ENCODE peak calls at places on chromosomes 3 and 15, in six cellular contexts. O, A, X, C, W and I are unnamed samples.

GRCh38 chr3:107710851-107711250 is 188.1 kb downstream of the BBX start:
- DNase-seq in A (no peak), C (no peak), O (no peak), W (no peak), X (no peak), I (no peak)

GRCh38 chr3:44883999-44884431 is 9.6 kb downstream of the TGM4 start:
- DNase-seq in C (no peak), O (peak), X (no peak), W (no peak), A (peak), I (peak)

GRCh38 chr3:194333212-194333980 is 17.7 kb downstream of the CPN2 start:
- DNase-seq in A (peak), W (peak), X (peak), C (peak), O (peak), I (no peak)

GRCh38 chr3:3189102-3189727 is 9.7 kb upstream of the CRBN start:
- DNase-seq in A (no peak), O (no peak), X (no peak), C (no peak), W (no peak), I (no peak)

GRCh38 chr15:63403254-63403945 is 21.8 kb upstream of the CA12 start:
- DNase-seq in C (no peak), W (no peak), X (no peak), O (no peak), A (no peak), I (no peak)

GRCh38 chr3:112671930-112672715 is 31.2 kb upstream of the CCDC80 start:
- DNase-seq in X (no peak), W (no peak), O (peak), C (no peak), A (peak), I (peak)

GRCh38 chr3:14370719-14371572 is 31.5 kb upstream of the SLC6A6 start:
- DNase-seq in O (no peak), X (no peak), W (no peak), C (no peak), A (no peak), I (no peak)

GRCh38 chr3:46500631-46501377 is 3.0 kb downstream of the RTP3 start:
- DNase-seq in A (peak), W (no peak), X (no peak), C (no peak), O (no peak), I (no peak)

GRCh38 chr3:52392216-52392930 is 52.5 kb downstream of the SEMA3G start:
- DNase-seq in X (no peak), O (no peak), C (no peak), A (no peak), W (no peak), I (no peak)

GRCh38 chr15:62135532-62136134 is 29.5 kb downstream of the C2CD4B start:
- DNase-seq in W (no peak), X (no peak), C (no peak), O (no peak), A (peak), I (no peak)

GRCh38 chr15:91471410-91471993 is 371.4 kb downstream of the SV2B start:
- DNase-seq in C (no peak), O (no peak), W (no peak), A (no peak), X (no peak), I (no peak)

GRCh38 chr3:186787642-186788481 is 4.5 kb downstream of the EIF4A2 start:
- DNase-seq in A (no peak), X (no peak), W (no peak), O (no peak), C (no peak), I (no peak)

GRCh38 chr3:122974764-122975162 is 52.8 kb downstream of the SEMA5B start:
- DNase-seq in C (no peak), O (peak), A (no peak), W (no peak), X (no peak), I (no peak)

GRCh38 chr15:28017423-28017924 is 81.6 kb downstream of the OCA2 start:
- DNase-seq in A (no peak), C (peak), O (no peak), W (no peak), X (no peak), I (no peak)

GRCh38 chr3:135989247-135989646 is 23.7 kb downstream of the PPP2R3A start:
- DNase-seq in C (no peak), A (no peak), X (no peak), O (no peak), W (no peak), I (peak)

GRCh38 chr3:74033366-74033765 is 408.6 kb upstream of the PDZRN3 start:
- DNase-seq in O (no peak), W (no peak), C (no peak), A (no peak), X (no peak), I (no peak)

GRCh38 chr3:123692041-123692440 is 107.2 kb upstream of the HACD2 start:
- DNase-seq in W (no peak), A (no peak), O (no peak), C (no peak), X (no peak), I (no peak)

GRCh38 chr3:184937611-184938010 is 125.6 kb downstream of the VPS8 start:
- DNase-seq in X (no peak), C (no peak), W (no peak), O (no peak), A (no peak), I (no peak)

GRCh38 chr15:65085990-65086679 is 9.6 kb downstream of the KBTBD13 start:
- DNase-seq in W (no peak), A (no peak), O (no peak), C (no peak), X (no peak), I (no peak)

GRCh38 chr15:101305820-101306255 is 10.8 kb upstream of the SNRPA1 start:
- DNase-seq in X (no peak), C (no peak), A (no peak), W (no peak), O (no peak), I (no peak)

GRCh38 chr3:195790891-195791290 is 20.8 kb downstream of the MUC4 start:
- DNase-seq in C (no peak), X (no peak), O (no peak), A (no peak), W (no peak), I (no peak)

GRCh38 chr3:97935842-97936241 is 36.4 kb downstream of the RIOX2 start:
- DNase-seq in A (no peak), C (no peak), W (no peak), O (peak), X (no peak), I (no peak)

GRCh38 chr3:160400048-160400630 is 689 bp downstream of the SMC4 start:
- DNase-seq in O (no peak), X (peak), W (peak), C (no peak), A (no peak), I (no peak)

GRCh38 chr3:172323894-172324590 is 124.2 kb downstream of the GHSR start:
- DNase-seq in X (no peak), W (no peak), C (no peak), O (peak), A (no peak), I (peak)

GRCh38 chr15:69265347-69265955 is 33.3 kb upstream of the PAQR5 start:
- DNase-seq in A (peak), X (no peak), O (no peak), C (no peak), W (no peak), I (no peak)

GRCh38 chr3:56939759-56940323 is 120.6 kb upstream of the SPATA12 start:
- DNase-seq in C (no peak), X (no peak), A (no peak), W (no peak), O (no peak), I (no peak)

GRCh38 chr15:74449643-74450205 is 11.2 kb downstream of the UBL7 start:
- DNase-seq in O (no peak), A (no peak), X (no peak), W (no peak), C (no peak), I (no peak)

GRCh38 chr3:151468284-151468917 is 7.5 kb upstream of the IGSF10 start:
- DNase-seq in C (peak), X (no peak), A (peak), O (peak), W (no peak), I (no peak)

GRCh38 chr15:33137101-33137500 is 57.4 kb downstream of the FMN1 start:
- DNase-seq in X (no peak), A (no peak), O (no peak), C (no peak), W (no peak), I (no peak)

GRCh38 chr3:13187593-13187992 is 114.4 kb upstream of the IQSEC1 start:
- DNase-seq in X (no peak), O (no peak), W (no peak), A (no peak), C (no peak), I (no peak)

GRCh38 chr3:137163241-137163916 is 205.6 kb downstream of the IL20RB start:
- DNase-seq in A (no peak), X (no peak), W (no peak), O (no peak), C (peak), I (no peak)

GRCh38 chr15:75043509-75044257 is 20.3 kb downstream of the PPCDC start:
- DNase-seq in A (peak), O (peak), X (no peak), W (no peak), C (no peak), I (peak)

GRCh38 chr15:60351066-60351465 is 46.7 kb downstream of the ANXA2 start:
- DNase-seq in A (no peak), O (no peak), W (no peak), C (no peak), X (no peak), I (no peak)

GRCh38 chr3:43004282-43004681 is 25.2 kb downstream of the GASK1A start:
- DNase-seq in W (no peak), O (no peak), A (no peak), X (no peak), C (no peak), I (no peak)

GRCh38 chr3:148992027-148992634 is 791 bp downstream of the GYG1 start:
- DNase-seq in X (no peak), O (no peak), W (peak), C (peak), A (no peak), I (no peak)

GRCh38 chr15:53072077-53072476 is 281.9 kb upstream of the ONECUT1 start:
- DNase-seq in X (no peak), C (peak), O (peak), W (no peak), A (no peak), I (no peak)

GRCh38 chr3:138833908-138834358 is 795 bp downstream of the PIK3CB start:
- DNase-seq in C (no peak), W (no peak), X (no peak), A (no peak), O (peak), I (no peak)

GRCh38 chr15:85116925-85117646 is 135.4 kb downstream of the PDE8A start:
- DNase-seq in A (no peak), X (no peak), O (no peak), C (no peak), W (no peak), I (no peak)